ENCODE peak calls at places on chromosomes 5 and 9, in nine cellular contexts. One of them, this sample, is unnamed.
A peak's percentile ranks its signal among the peaks of the same experiment; 100 is the strongest.

GRCh38 chr9:89887286-89887685 is 282.5 kb downstream of the GADD45G start:
- DNase-seq in activated CD4-positive, alpha-beta T cell treated with anti-CD3 and anti-CD28 coated beads for 1 hour: no peak
- DNase-seq in endothelial cell: no peak
- DNase-seq in RWPE1: no peak
- DNase-seq in stimulated activated CD8-positive, alpha-beta memory T cell treated with anti-CD3 and anti-CD28 coated beads, Interleukin-4, amount 100 ng/mL, for 4 hours: no peak
- DNase-seq in stimulated activated CD4-positive, alpha-beta T cell treated with anti-CD3 and anti-CD28 coated beads, Interleukin-2, amount 100 ng/mL, for 24 hours: no peak
- DNase-seq in myocyte: no peak
- DNase-seq in T-helper 22 cell: no peak
- DNase-seq in T-helper 2 cell: no peak
- DNase-seq in this sample: no peak

GRCh38 chr9:115132648-115133047 is 14.7 kb upstream of the TNC start:
- DNase-seq in activated CD4-positive, alpha-beta T cell treated with anti-CD3 and anti-CD28 coated beads for 1 hour: no peak
- DNase-seq in endothelial cell: no peak
- DNase-seq in RWPE1: no peak
- DNase-seq in stimulated activated CD8-positive, alpha-beta memory T cell treated with anti-CD3 and anti-CD28 coated beads, Interleukin-4, amount 100 ng/mL, for 4 hours: no peak
- DNase-seq in stimulated activated CD4-positive, alpha-beta T cell treated with anti-CD3 and anti-CD28 coated beads, Interleukin-2, amount 100 ng/mL, for 24 hours: no peak
- DNase-seq in myocyte: peak; percentile 59
- DNase-seq in T-helper 22 cell: no peak
- DNase-seq in T-helper 2 cell: no peak
- DNase-seq in this sample: no peak

GRCh38 chr5:35438786-35439185 is 178.9 kb upstream of the SPEF2 start:
- DNase-seq in activated CD4-positive, alpha-beta T cell treated with anti-CD3 and anti-CD28 coated beads for 1 hour: no peak
- DNase-seq in endothelial cell: no peak
- DNase-seq in RWPE1: no peak
- DNase-seq in stimulated activated CD8-positive, alpha-beta memory T cell treated with anti-CD3 and anti-CD28 coated beads, Interleukin-4, amount 100 ng/mL, for 4 hours: no peak
- DNase-seq in stimulated activated CD4-positive, alpha-beta T cell treated with anti-CD3 and anti-CD28 coated beads, Interleukin-2, amount 100 ng/mL, for 24 hours: no peak
- DNase-seq in myocyte: peak; percentile 2
- DNase-seq in T-helper 22 cell: no peak
- DNase-seq in T-helper 2 cell: no peak
- DNase-seq in this sample: no peak

GRCh38 chr9:94212091-94212490 is 47.0 kb upstream of the ZNF169 start:
- DNase-seq in activated CD4-positive, alpha-beta T cell treated with anti-CD3 and anti-CD28 coated beads for 1 hour: no peak
- DNase-seq in endothelial cell: no peak
- DNase-seq in RWPE1: no peak
- DNase-seq in stimulated activated CD8-positive, alpha-beta memory T cell treated with anti-CD3 and anti-CD28 coated beads, Interleukin-4, amount 100 ng/mL, for 4 hours: no peak
- DNase-seq in stimulated activated CD4-positive, alpha-beta T cell treated with anti-CD3 and anti-CD28 coated beads, Interleukin-2, amount 100 ng/mL, for 24 hours: no peak
- DNase-seq in myocyte: peak; percentile 28
- DNase-seq in T-helper 22 cell: no peak
- DNase-seq in T-helper 2 cell: no peak
- DNase-seq in this sample: no peak

GRCh38 chr9:129320575-129321311 is 142.7 kb upstream of the IER5L start:
- DNase-seq in activated CD4-positive, alpha-beta T cell treated with anti-CD3 and anti-CD28 coated beads for 1 hour: peak; percentile 32
- DNase-seq in endothelial cell: no peak
- DNase-seq in RWPE1: peak; percentile 52
- DNase-seq in stimulated activated CD8-positive, alpha-beta memory T cell treated with anti-CD3 and anti-CD28 coated beads, Interleukin-4, amount 100 ng/mL, for 4 hours: no peak
- DNase-seq in stimulated activated CD4-positive, alpha-beta T cell treated with anti-CD3 and anti-CD28 coated beads, Interleukin-2, amount 100 ng/mL, for 24 hours: peak; percentile 42
- DNase-seq in myocyte: peak; percentile 81
- DNase-seq in T-helper 22 cell: peak; percentile 29
- DNase-seq in T-helper 2 cell: no peak
- DNase-seq in this sample: peak; percentile 57

GRCh38 chr9:99398241-99398640 is 176.2 kb downstream of the SEC61B start:
- DNase-seq in activated CD4-positive, alpha-beta T cell treated with anti-CD3 and anti-CD28 coated beads for 1 hour: no peak
- DNase-seq in endothelial cell: no peak
- DNase-seq in RWPE1: no peak
- DNase-seq in stimulated activated CD8-positive, alpha-beta memory T cell treated with anti-CD3 and anti-CD28 coated beads, Interleukin-4, amount 100 ng/mL, for 4 hours: no peak
- DNase-seq in stimulated activated CD4-positive, alpha-beta T cell treated with anti-CD3 and anti-CD28 coated beads, Interleukin-2, amount 100 ng/mL, for 24 hours: no peak
- DNase-seq in myocyte: no peak
- DNase-seq in T-helper 22 cell: no peak
- DNase-seq in T-helper 2 cell: no peak
- DNase-seq in this sample: no peak

GRCh38 chr5:134249469-134250379 is 23.9 kb upstream of the PPP2CA start:
- DNase-seq in activated CD4-positive, alpha-beta T cell treated with anti-CD3 and anti-CD28 coated beads for 1 hour: no peak
- DNase-seq in endothelial cell: no peak
- DNase-seq in RWPE1: no peak
- DNase-seq in stimulated activated CD8-positive, alpha-beta memory T cell treated with anti-CD3 and anti-CD28 coated beads, Interleukin-4, amount 100 ng/mL, for 4 hours: no peak
- DNase-seq in stimulated activated CD4-positive, alpha-beta T cell treated with anti-CD3 and anti-CD28 coated beads, Interleukin-2, amount 100 ng/mL, for 24 hours: no peak
- DNase-seq in myocyte: no peak
- DNase-seq in T-helper 22 cell: no peak
- DNase-seq in T-helper 2 cell: no peak
- DNase-seq in this sample: no peak

GRCh38 chr5:104177651-104178050 is 615.1 kb upstream of the NUDT12 start:
- DNase-seq in activated CD4-positive, alpha-beta T cell treated with anti-CD3 and anti-CD28 coated beads for 1 hour: no peak
- DNase-seq in endothelial cell: no peak
- DNase-seq in RWPE1: no peak
- DNase-seq in stimulated activated CD8-positive, alpha-beta memory T cell treated with anti-CD3 and anti-CD28 coated beads, Interleukin-4, amount 100 ng/mL, for 4 hours: no peak
- DNase-seq in stimulated activated CD4-positive, alpha-beta T cell treated with anti-CD3 and anti-CD28 coated beads, Interleukin-2, amount 100 ng/mL, for 24 hours: no peak
- DNase-seq in myocyte: no peak
- DNase-seq in T-helper 22 cell: no peak
- DNase-seq in T-helper 2 cell: no peak
- DNase-seq in this sample: no peak

GRCh38 chr5:45686620-45687019 is 9.6 kb downstream of the HCN1 start:
- DNase-seq in activated CD4-positive, alpha-beta T cell treated with anti-CD3 and anti-CD28 coated beads for 1 hour: no peak
- DNase-seq in endothelial cell: no peak
- DNase-seq in RWPE1: no peak
- DNase-seq in stimulated activated CD8-positive, alpha-beta memory T cell treated with anti-CD3 and anti-CD28 coated beads, Interleukin-4, amount 100 ng/mL, for 4 hours: no peak
- DNase-seq in stimulated activated CD4-positive, alpha-beta T cell treated with anti-CD3 and anti-CD28 coated beads, Interleukin-2, amount 100 ng/mL, for 24 hours: no peak
- DNase-seq in myocyte: no peak
- DNase-seq in T-helper 22 cell: no peak
- DNase-seq in T-helper 2 cell: no peak
- DNase-seq in this sample: no peak

GRCh38 chr5:448061-448765 is 5.2 kb downstream of the EXOC3 start:
- DNase-seq in activated CD4-positive, alpha-beta T cell treated with anti-CD3 and anti-CD28 coated beads for 1 hour: no peak
- DNase-seq in endothelial cell: no peak
- DNase-seq in RWPE1: no peak
- DNase-seq in stimulated activated CD8-positive, alpha-beta memory T cell treated with anti-CD3 and anti-CD28 coated beads, Interleukin-4, amount 100 ng/mL, for 4 hours: no peak
- DNase-seq in stimulated activated CD4-positive, alpha-beta T cell treated with anti-CD3 and anti-CD28 coated beads, Interleukin-2, amount 100 ng/mL, for 24 hours: no peak
- DNase-seq in myocyte: no peak
- DNase-seq in T-helper 22 cell: no peak
- DNase-seq in T-helper 2 cell: no peak
- DNase-seq in this sample: no peak

GRCh38 chr9:77764894-77765780 is 117.0 kb upstream of the GNA14 start:
- DNase-seq in activated CD4-positive, alpha-beta T cell treated with anti-CD3 and anti-CD28 coated beads for 1 hour: no peak
- DNase-seq in endothelial cell: no peak
- DNase-seq in RWPE1: no peak
- DNase-seq in stimulated activated CD8-positive, alpha-beta memory T cell treated with anti-CD3 and anti-CD28 coated beads, Interleukin-4, amount 100 ng/mL, for 4 hours: no peak
- DNase-seq in stimulated activated CD4-positive, alpha-beta T cell treated with anti-CD3 and anti-CD28 coated beads, Interleukin-2, amount 100 ng/mL, for 24 hours: no peak
- DNase-seq in myocyte: peak; percentile 31
- DNase-seq in T-helper 22 cell: no peak
- DNase-seq in T-helper 2 cell: no peak
- DNase-seq in this sample: no peak

GRCh38 chr9:127423591-127423933 is 620 bp upstream of the ZNF79 start:
- DNase-seq in activated CD4-positive, alpha-beta T cell treated with anti-CD3 and anti-CD28 coated beads for 1 hour: no peak
- DNase-seq in endothelial cell: no peak
- DNase-seq in RWPE1: peak; percentile 73
- DNase-seq in stimulated activated CD8-positive, alpha-beta memory T cell treated with anti-CD3 and anti-CD28 coated beads, Interleukin-4, amount 100 ng/mL, for 4 hours: no peak
- DNase-seq in stimulated activated CD4-positive, alpha-beta T cell treated with anti-CD3 and anti-CD28 coated beads, Interleukin-2, amount 100 ng/mL, for 24 hours: no peak
- DNase-seq in myocyte: no peak
- DNase-seq in T-helper 22 cell: no peak
- DNase-seq in T-helper 2 cell: no peak
- DNase-seq in this sample: no peak